ENCODE peak calls at places on chromosomes 6 and 20, in six cellular contexts. One of them, this sample, is unnamed.

GRCh38 chr6:132814716-132815570 is 574 bp downstream of the RPS12 start:
- DNase-seq in fibroblast of lung: peak
- DNase-seq in choroid plexus epithelial cell: no peak
- DNase-seq in HepG2: peak
- DNase-seq in stomach: no peak
- DNase-seq in cardiac fibroblast: peak
- DNase-seq in this sample: no peak

GRCh38 chr20:3710703-3711417 is 1.5 kb downstream of the SIGLEC1 start:
- DNase-seq in cardiac fibroblast: peak
- DNase-seq in stomach: peak
- DNase-seq in fibroblast of lung: peak
- DNase-seq in HepG2: peak
- DNase-seq in choroid plexus epithelial cell: peak
- DNase-seq in this sample: peak

GRCh38 chr6:1604991-1605821 is 4.5 kb upstream of the FOXC1 start:
- DNase-seq in fibroblast of lung: no peak
- DNase-seq in stomach: no peak
- DNase-seq in cardiac fibroblast: no peak
- DNase-seq in choroid plexus epithelial cell: no peak
- DNase-seq in HepG2: no peak
- DNase-seq in this sample: no peak

GRCh38 chr6:138716971-138717370 is 56.6 kb upstream of the CCDC28A start:
- DNase-seq in stomach: no peak
- DNase-seq in choroid plexus epithelial cell: no peak
- DNase-seq in fibroblast of lung: no peak
- DNase-seq in cardiac fibroblast: no peak
- DNase-seq in HepG2: no peak
- DNase-seq in this sample: no peak

GRCh38 chr20:48196486-48196885 is 411.2 kb upstream of the SULF2 start:
- DNase-seq in cardiac fibroblast: no peak
- DNase-seq in stomach: no peak
- DNase-seq in choroid plexus epithelial cell: no peak
- DNase-seq in fibroblast of lung: no peak
- DNase-seq in HepG2: no peak
- DNase-seq in this sample: no peak

GRCh38 chr6:135358907-135359459 is 138.6 kb downstream of the AHI1 start:
- DNase-seq in fibroblast of lung: peak
- DNase-seq in choroid plexus epithelial cell: peak
- DNase-seq in HepG2: no peak
- DNase-seq in stomach: no peak
- DNase-seq in cardiac fibroblast: peak
- DNase-seq in this sample: peak

GRCh38 chr20:50110141-50111047 is 2.6 kb downstream of the UBE2V1 start:
- DNase-seq in stomach: peak
- DNase-seq in HepG2: peak
- DNase-seq in choroid plexus epithelial cell: peak
- DNase-seq in fibroblast of lung: no peak
- DNase-seq in cardiac fibroblast: peak
- DNase-seq in this sample: peak

GRCh38 chr20:55242853-55243252 is 762.5 kb downstream of the CBLN4 start:
- DNase-seq in stomach: no peak
- DNase-seq in HepG2: no peak
- DNase-seq in choroid plexus epithelial cell: no peak
- DNase-seq in cardiac fibroblast: no peak
- DNase-seq in fibroblast of lung: no peak
- DNase-seq in this sample: no peak

GRCh38 chr6:115133790-115134189 is 791.0 kb upstream of the HS3ST5 start:
- DNase-seq in HepG2: no peak
- DNase-seq in fibroblast of lung: no peak
- DNase-seq in choroid plexus epithelial cell: no peak
- DNase-seq in stomach: no peak
- DNase-seq in cardiac fibroblast: no peak
- DNase-seq in this sample: no peak

GRCh38 chr6:80022803-80023202 is 18.4 kb downstream of the TTK start:
- DNase-seq in stomach: no peak
- DNase-seq in cardiac fibroblast: peak
- DNase-seq in fibroblast of lung: peak
- DNase-seq in HepG2: no peak
- DNase-seq in choroid plexus epithelial cell: peak
- DNase-seq in this sample: peak

GRCh38 chr6:169190970-169191369 is 62.7 kb downstream of the THBS2 start:
- DNase-seq in HepG2: no peak
- DNase-seq in stomach: no peak
- DNase-seq in cardiac fibroblast: no peak
- DNase-seq in fibroblast of lung: no peak
- DNase-seq in choroid plexus epithelial cell: no peak
- DNase-seq in this sample: no peak

GRCh38 chr6:161104966-161105365 is 113.4 kb downstream of the MAP3K4 start:
- DNase-seq in choroid plexus epithelial cell: peak
- DNase-seq in cardiac fibroblast: peak
- DNase-seq in stomach: no peak
- DNase-seq in HepG2: no peak
- DNase-seq in fibroblast of lung: peak
- DNase-seq in this sample: peak

GRCh38 chr20:6685181-6685582 is 82.3 kb upstream of the BMP2 start:
- DNase-seq in choroid plexus epithelial cell: peak
- DNase-seq in stomach: no peak
- DNase-seq in cardiac fibroblast: peak
- DNase-seq in fibroblast of lung: no peak
- DNase-seq in HepG2: no peak
- DNase-seq in this sample: peak

GRCh38 chr6:110334425-110335158 is 23.6 kb downstream of the METTL24 start:
- DNase-seq in cardiac fibroblast: no peak
- DNase-seq in fibroblast of lung: no peak
- DNase-seq in HepG2: no peak
- DNase-seq in choroid plexus epithelial cell: no peak
- DNase-seq in stomach: no peak
- DNase-seq in this sample: no peak

GRCh38 chr6:1013656-1014430 is 298.1 kb upstream of the FOXQ1 start:
- DNase-seq in cardiac fibroblast: no peak
- DNase-seq in fibroblast of lung: peak
- DNase-seq in choroid plexus epithelial cell: no peak
- DNase-seq in HepG2: no peak
- DNase-seq in stomach: no peak
- DNase-seq in this sample: no peak

GRCh38 chr6:126063512-126064146 is 77.3 kb downstream of the TRMT11 start:
- DNase-seq in cardiac fibroblast: peak
- DNase-seq in fibroblast of lung: peak
- DNase-seq in HepG2: no peak
- DNase-seq in choroid plexus epithelial cell: peak
- DNase-seq in stomach: no peak
- DNase-seq in this sample: peak

GRCh38 chr20:62737271-62737761 is 28.7 kb downstream of the NTSR1 start:
- DNase-seq in choroid plexus epithelial cell: no peak
- DNase-seq in stomach: no peak
- DNase-seq in fibroblast of lung: peak
- DNase-seq in HepG2: no peak
- DNase-seq in cardiac fibroblast: no peak
- DNase-seq in this sample: no peak

DNA sequence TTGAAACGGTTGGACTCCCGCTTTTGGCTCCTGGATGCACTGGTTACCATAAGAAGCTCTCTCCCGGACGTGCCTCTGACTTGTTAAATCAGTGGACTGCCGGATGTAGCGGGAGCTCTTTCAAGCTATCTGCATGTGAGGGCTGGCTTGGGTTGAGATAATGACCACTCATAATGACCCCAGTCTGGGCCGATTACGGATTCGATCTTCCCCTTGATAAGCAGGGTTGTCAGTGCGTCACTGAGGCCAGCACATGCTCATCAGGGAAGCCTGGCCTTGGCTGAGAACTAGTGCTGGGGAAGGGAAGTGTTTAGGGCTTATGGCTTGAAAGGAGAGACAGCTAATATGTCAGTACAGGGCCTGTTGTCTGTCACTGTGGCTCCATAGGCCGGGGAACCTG is 528.1 kb downstream of the CDH26 start:
- DNase-seq in cardiac fibroblast: no peak
- DNase-seq in stomach: no peak
- DNase-seq in fibroblast of lung: peak
- DNase-seq in choroid plexus epithelial cell: no peak
- DNase-seq in HepG2: no peak
- DNase-seq in this sample: no peak
- TF ChIP-seq CTCF in cardiac fibroblast: no peak
- TF ChIP-seq CTCF in stomach: no peak
- TF ChIP-seq CTCF in fibroblast of lung: no peak
- TF ChIP-seq CTCF in choroid plexus epithelial cell: no peak
- TF ChIP-seq CTCF in HepG2: no peak
- TF ChIP-seq CTCF in this sample: no peak

GRCh38 chr6:143936986-143937765 is 70.9 kb downstream of the PLAGL1 start:
- DNase-seq in fibroblast of lung: no peak
- DNase-seq in choroid plexus epithelial cell: no peak
- DNase-seq in stomach: no peak
- DNase-seq in HepG2: peak
- DNase-seq in cardiac fibroblast: no peak
- DNase-seq in this sample: no peak
- H3K4me3 ChIP-seq in fibroblast of lung: no peak
- H3K4me3 ChIP-seq in choroid plexus epithelial cell: no peak
- H3K4me3 ChIP-seq in stomach: no peak
- H3K4me3 ChIP-seq in HepG2: no peak
- H3K4me3 ChIP-seq in cardiac fibroblast: no peak
- H3K4me3 ChIP-seq in this sample: no peak

GRCh38 chr6:109059591-109060021 is 35.0 kb downstream of the SESN1 start:
- DNase-seq in HepG2: no peak
- DNase-seq in cardiac fibroblast: peak
- DNase-seq in stomach: no peak
- DNase-seq in choroid plexus epithelial cell: peak
- DNase-seq in fibroblast of lung: no peak
- DNase-seq in this sample: peak
- TF ChIP-seq CTCF in HepG2: no peak
- TF ChIP-seq CTCF in cardiac fibroblast: peak
- TF ChIP-seq CTCF in stomach: no peak
- TF ChIP-seq CTCF in choroid plexus epithelial cell: peak
- TF ChIP-seq CTCF in fibroblast of lung: no peak
- TF ChIP-seq CTCF in this sample: peak

GRCh38 chr20:25054133-25054820 is 3.7 kb downstream of the ACSS1 start:
- DNase-seq in HepG2: peak
- DNase-seq in fibroblast of lung: no peak
- DNase-seq in cardiac fibroblast: no peak
- DNase-seq in choroid plexus epithelial cell: no peak
- DNase-seq in stomach: peak
- DNase-seq in this sample: no peak

GRCh38 chr20:25053207-25054132 is 4.5 kb downstream of the ACSS1 start:
- DNase-seq in fibroblast of lung: peak
- DNase-seq in HepG2: no peak
- DNase-seq in cardiac fibroblast: peak
- DNase-seq in stomach: peak
- DNase-seq in choroid plexus epithelial cell: peak
- DNase-seq in this sample: peak

GRCh38 chr20:25055711-25056492 is 2.0 kb downstream of the ACSS1 start:
- DNase-seq in cardiac fibroblast: no peak
- DNase-seq in HepG2: no peak
- DNase-seq in stomach: peak
- DNase-seq in fibroblast of lung: no peak
- DNase-seq in choroid plexus epithelial cell: no peak
- DNase-seq in this sample: no peak

GRCh38 chr20:25056601-25057233 is 1.2 kb downstream of the ACSS1 start:
- DNase-seq in cardiac fibroblast: no peak
- DNase-seq in fibroblast of lung: no peak
- DNase-seq in choroid plexus epithelial cell: no peak
- DNase-seq in HepG2: no peak
- DNase-seq in stomach: peak
- DNase-seq in this sample: no peak

GRCh38 chr20:25054995-25055629 is 2.8 kb downstream of the ACSS1 start:
- DNase-seq in stomach: peak
- DNase-seq in HepG2: peak
- DNase-seq in choroid plexus epithelial cell: no peak
- DNase-seq in fibroblast of lung: peak
- DNase-seq in cardiac fibroblast: peak
- DNase-seq in this sample: peak
- H3K4me3 ChIP-seq in stomach: no peak
- H3K4me3 ChIP-seq in HepG2: no peak
- H3K4me3 ChIP-seq in choroid plexus epithelial cell: no peak
- H3K4me3 ChIP-seq in fibroblast of lung: no peak
- H3K4me3 ChIP-seq in cardiac fibroblast: no peak
- H3K4me3 ChIP-seq in this sample: no peak

GRCh38 chr20:45450097-45450818 is 19.3 kb upstream of the WFDC2 start:
- DNase-seq in fibroblast of lung: peak
- DNase-seq in cardiac fibroblast: peak
- DNase-seq in choroid plexus epithelial cell: peak
- DNase-seq in stomach: no peak
- DNase-seq in HepG2: peak
- DNase-seq in this sample: peak
- TF ChIP-seq CTCF in fibroblast of lung: peak
- TF ChIP-seq CTCF in cardiac fibroblast: peak
- TF ChIP-seq CTCF in choroid plexus epithelial cell: peak
- TF ChIP-seq CTCF in stomach: no peak
- TF ChIP-seq CTCF in HepG2: peak
- TF ChIP-seq CTCF in this sample: peak

GRCh38 chr6:140660295-140660694 is 1285.8 kb upstream of the CITED2 start:
- DNase-seq in fibroblast of lung: peak
- DNase-seq in choroid plexus epithelial cell: no peak
- DNase-seq in stomach: no peak
- DNase-seq in cardiac fibroblast: no peak
- DNase-seq in HepG2: no peak
- DNase-seq in this sample: peak
- H3K4me3 ChIP-seq in fibroblast of lung: no peak
- H3K4me3 ChIP-seq in choroid plexus epithelial cell: no peak
- H3K4me3 ChIP-seq in stomach: no peak
- H3K4me3 ChIP-seq in cardiac fibroblast: no peak
- H3K4me3 ChIP-seq in HepG2: no peak
- H3K4me3 ChIP-seq in this sample: no peak

DNA sequence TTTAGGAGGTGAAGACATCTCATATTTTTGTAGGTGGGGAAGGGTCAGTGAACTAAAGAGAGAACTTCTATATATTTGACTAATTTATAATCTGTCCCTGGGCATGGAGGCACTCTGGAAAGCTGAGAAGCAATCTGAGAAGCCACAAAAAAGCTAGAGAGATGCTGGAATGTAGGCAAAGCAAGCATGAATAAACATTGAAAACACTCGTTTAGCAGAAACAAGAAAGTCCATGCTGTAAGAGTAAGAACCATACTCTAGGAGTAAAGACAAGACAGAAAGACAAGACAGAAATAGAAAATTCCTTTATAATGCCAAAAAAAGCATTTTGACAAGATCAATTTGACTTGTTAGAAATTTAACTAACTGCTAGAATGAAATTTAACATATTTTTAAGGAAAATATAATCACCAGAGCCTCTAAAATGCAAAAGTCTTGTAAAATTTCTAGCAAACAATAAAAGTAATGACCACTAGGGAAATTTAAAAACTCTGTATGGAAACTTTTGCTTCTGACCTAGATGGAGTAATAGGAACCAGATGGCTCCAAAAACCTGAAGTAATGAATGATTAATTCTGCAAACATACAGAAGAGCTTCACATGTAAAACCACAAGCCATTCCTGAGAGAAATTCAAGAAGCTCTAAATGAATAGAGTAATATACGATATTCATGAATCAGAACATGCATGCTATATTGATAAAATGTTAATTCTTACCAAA is 625.6 kb upstream of the PTCHD4 start:
- DNase-seq in stomach: no peak
- DNase-seq in HepG2: no peak
- DNase-seq in cardiac fibroblast: peak
- DNase-seq in choroid plexus epithelial cell: peak
- DNase-seq in fibroblast of lung: peak
- DNase-seq in this sample: peak
- TF ChIP-seq CTCF in stomach: no peak
- TF ChIP-seq CTCF in HepG2: no peak
- TF ChIP-seq CTCF in cardiac fibroblast: no peak
- TF ChIP-seq CTCF in choroid plexus epithelial cell: no peak
- TF ChIP-seq CTCF in fibroblast of lung: no peak
- TF ChIP-seq CTCF in this sample: no peak

This sample was measured in fibroblast of villous mesenchyme.